ENCODE peak calls at places on chromosome 9, in six cellular contexts. One of them, this sample, is unnamed.
A peak's percentile ranks its signal among the peaks of the same experiment; 100 is the strongest.

GRCh38 chr9:91302831-91303230 is 58.9 kb downstream of the AUH start:
- ATAC-seq in activated naive CD4-positive, alpha-beta T cell treated with anti-CD3 and anti-CD28 coated beads, Interleukin-2, amount 50 U/mL, for 72 hours: no peak
- ATAC-seq in left lung: peak; percentile 77
- ATAC-seq in aorta: peak; percentile 72
- ATAC-seq in activated naive CD8-positive, alpha-beta T cell treated with anti-CD3 and anti-CD28 coated beads, Interleukin-2, amount 50 U/mL, for 24 hours: no peak
- ATAC-seq in psoas muscle: peak; percentile 81
- ATAC-seq in this sample: peak; percentile 66

GRCh38 chr9:93669958-93670207 is 93.5 kb downstream of the PHF2 start:
- ATAC-seq in activated naive CD4-positive, alpha-beta T cell treated with anti-CD3 and anti-CD28 coated beads, Interleukin-2, amount 50 U/mL, for 72 hours: no peak
- ATAC-seq in left lung: no peak
- ATAC-seq in aorta: no peak
- ATAC-seq in activated naive CD8-positive, alpha-beta T cell treated with anti-CD3 and anti-CD28 coated beads, Interleukin-2, amount 50 U/mL, for 24 hours: no peak
- ATAC-seq in psoas muscle: no peak
- ATAC-seq in this sample: no peak

GRCh38 chr9:33620738-33621439 is 96.8 kb downstream of the ANKRD18B start:
- ATAC-seq in activated naive CD4-positive, alpha-beta T cell treated with anti-CD3 and anti-CD28 coated beads, Interleukin-2, amount 50 U/mL, for 72 hours: no peak
- ATAC-seq in left lung: peak; percentile 60
- ATAC-seq in aorta: no peak
- ATAC-seq in activated naive CD8-positive, alpha-beta T cell treated with anti-CD3 and anti-CD28 coated beads, Interleukin-2, amount 50 U/mL, for 24 hours: no peak
- ATAC-seq in psoas muscle: peak; percentile 80
- ATAC-seq in this sample: peak; percentile 40

GRCh38 chr9:8823131-8823895 is 1023.7 kb upstream of the DMAC1 start:
- ATAC-seq in activated naive CD4-positive, alpha-beta T cell treated with anti-CD3 and anti-CD28 coated beads, Interleukin-2, amount 50 U/mL, for 72 hours: no peak
- ATAC-seq in left lung: no peak
- ATAC-seq in aorta: no peak
- ATAC-seq in activated naive CD8-positive, alpha-beta T cell treated with anti-CD3 and anti-CD28 coated beads, Interleukin-2, amount 50 U/mL, for 24 hours: no peak
- ATAC-seq in psoas muscle: no peak
- ATAC-seq in this sample: no peak

GRCh38 chr9:127919253-127919815 is 2.5 kb upstream of the ST6GALNAC4 start:
- ATAC-seq in activated naive CD4-positive, alpha-beta T cell treated with anti-CD3 and anti-CD28 coated beads, Interleukin-2, amount 50 U/mL, for 72 hours: peak; percentile 35
- ATAC-seq in left lung: peak; percentile 60
- ATAC-seq in aorta: peak; percentile 27
- ATAC-seq in activated naive CD8-positive, alpha-beta T cell treated with anti-CD3 and anti-CD28 coated beads, Interleukin-2, amount 50 U/mL, for 24 hours: peak; percentile 22
- ATAC-seq in psoas muscle: no peak
- ATAC-seq in this sample: peak; percentile 83

GRCh38 chr9:125902224-125902623 is 155.1 kb downstream of the PBX3 start:
- ATAC-seq in activated naive CD4-positive, alpha-beta T cell treated with anti-CD3 and anti-CD28 coated beads, Interleukin-2, amount 50 U/mL, for 72 hours: no peak
- ATAC-seq in left lung: no peak
- ATAC-seq in aorta: no peak
- ATAC-seq in activated naive CD8-positive, alpha-beta T cell treated with anti-CD3 and anti-CD28 coated beads, Interleukin-2, amount 50 U/mL, for 24 hours: no peak
- ATAC-seq in psoas muscle: no peak
- ATAC-seq in this sample: no peak

GRCh38 chr9:89710689-89711088 is 105.9 kb downstream of the GADD45G start:
- ATAC-seq in activated naive CD4-positive, alpha-beta T cell treated with anti-CD3 and anti-CD28 coated beads, Interleukin-2, amount 50 U/mL, for 72 hours: no peak
- ATAC-seq in left lung: peak; percentile 54
- ATAC-seq in aorta: peak; percentile 27
- ATAC-seq in activated naive CD8-positive, alpha-beta T cell treated with anti-CD3 and anti-CD28 coated beads, Interleukin-2, amount 50 U/mL, for 24 hours: no peak
- ATAC-seq in psoas muscle: no peak
- ATAC-seq in this sample: peak; percentile 48

GRCh38 chr9:6449086-6449485 is 36.1 kb downstream of the UHRF2 start:
- ATAC-seq in activated naive CD4-positive, alpha-beta T cell treated with anti-CD3 and anti-CD28 coated beads, Interleukin-2, amount 50 U/mL, for 72 hours: no peak
- ATAC-seq in left lung: no peak
- ATAC-seq in aorta: no peak
- ATAC-seq in activated naive CD8-positive, alpha-beta T cell treated with anti-CD3 and anti-CD28 coated beads, Interleukin-2, amount 50 U/mL, for 24 hours: no peak
- ATAC-seq in psoas muscle: no peak
- ATAC-seq in this sample: no peak

GRCh38 chr9:36086442-36086841 is 49.7 kb downstream of the RECK start:
- ATAC-seq in activated naive CD4-positive, alpha-beta T cell treated with anti-CD3 and anti-CD28 coated beads, Interleukin-2, amount 50 U/mL, for 72 hours: no peak
- ATAC-seq in left lung: no peak
- ATAC-seq in aorta: no peak
- ATAC-seq in activated naive CD8-positive, alpha-beta T cell treated with anti-CD3 and anti-CD28 coated beads, Interleukin-2, amount 50 U/mL, for 24 hours: no peak
- ATAC-seq in psoas muscle: no peak
- ATAC-seq in this sample: no peak

GRCh38 chr9:131254107-131254491 is 22.2 kb downstream of the FAM78A start:
- ATAC-seq in activated naive CD4-positive, alpha-beta T cell treated with anti-CD3 and anti-CD28 coated beads, Interleukin-2, amount 50 U/mL, for 72 hours: no peak
- ATAC-seq in left lung: peak; percentile 30
- ATAC-seq in aorta: peak; percentile 13
- ATAC-seq in activated naive CD8-positive, alpha-beta T cell treated with anti-CD3 and anti-CD28 coated beads, Interleukin-2, amount 50 U/mL, for 24 hours: no peak
- ATAC-seq in psoas muscle: peak; percentile 81
- ATAC-seq in this sample: peak; percentile 40

GRCh38 chr9:86807577-86807976 is 139.7 kb downstream of the GAS1 start:
- ATAC-seq in activated naive CD4-positive, alpha-beta T cell treated with anti-CD3 and anti-CD28 coated beads, Interleukin-2, amount 50 U/mL, for 72 hours: no peak
- ATAC-seq in left lung: peak; percentile 33
- ATAC-seq in aorta: peak; percentile 59
- ATAC-seq in activated naive CD8-positive, alpha-beta T cell treated with anti-CD3 and anti-CD28 coated beads, Interleukin-2, amount 50 U/mL, for 24 hours: no peak
- ATAC-seq in psoas muscle: no peak
- ATAC-seq in this sample: peak; percentile 65

GRCh38 chr9:76424491-76424890 is 30.3 kb upstream of the RFK start:
- ATAC-seq in activated naive CD4-positive, alpha-beta T cell treated with anti-CD3 and anti-CD28 coated beads, Interleukin-2, amount 50 U/mL, for 72 hours: peak; percentile 93
- ATAC-seq in left lung: no peak
- ATAC-seq in aorta: no peak
- ATAC-seq in activated naive CD8-positive, alpha-beta T cell treated with anti-CD3 and anti-CD28 coated beads, Interleukin-2, amount 50 U/mL, for 24 hours: peak; percentile 90
- ATAC-seq in psoas muscle: no peak
- ATAC-seq in this sample: no peak

GRCh38 chr9:101498323-101498722 is 35.3 kb upstream of the RNF20 start:
- ATAC-seq in activated naive CD4-positive, alpha-beta T cell treated with anti-CD3 and anti-CD28 coated beads, Interleukin-2, amount 50 U/mL, for 72 hours: no peak
- ATAC-seq in left lung: no peak
- ATAC-seq in aorta: no peak
- ATAC-seq in activated naive CD8-positive, alpha-beta T cell treated with anti-CD3 and anti-CD28 coated beads, Interleukin-2, amount 50 U/mL, for 24 hours: no peak
- ATAC-seq in psoas muscle: no peak
- ATAC-seq in this sample: no peak

GRCh38 chr9:37939575-37940095 is 35.7 kb upstream of the SLC25A51 start:
- ATAC-seq in activated naive CD4-positive, alpha-beta T cell treated with anti-CD3 and anti-CD28 coated beads, Interleukin-2, amount 50 U/mL, for 72 hours: no peak
- ATAC-seq in left lung: no peak
- ATAC-seq in aorta: no peak
- ATAC-seq in activated naive CD8-positive, alpha-beta T cell treated with anti-CD3 and anti-CD28 coated beads, Interleukin-2, amount 50 U/mL, for 24 hours: no peak
- ATAC-seq in psoas muscle: no peak
- ATAC-seq in this sample: no peak

GRCh38 chr9:127874301-127875216 is 2.9 kb downstream of the AK1 start:
- ATAC-seq in activated naive CD4-positive, alpha-beta T cell treated with anti-CD3 and anti-CD28 coated beads, Interleukin-2, amount 50 U/mL, for 72 hours: no peak
- ATAC-seq in left lung: no peak
- ATAC-seq in aorta: no peak
- ATAC-seq in activated naive CD8-positive, alpha-beta T cell treated with anti-CD3 and anti-CD28 coated beads, Interleukin-2, amount 50 U/mL, for 24 hours: no peak
- ATAC-seq in psoas muscle: peak; percentile 21
- ATAC-seq in this sample: no peak

GRCh38 chr9:83651558-83651957 is 28.6 kb downstream of the IDNK start:
- ATAC-seq in activated naive CD4-positive, alpha-beta T cell treated with anti-CD3 and anti-CD28 coated beads, Interleukin-2, amount 50 U/mL, for 72 hours: no peak
- ATAC-seq in left lung: no peak
- ATAC-seq in aorta: no peak
- ATAC-seq in activated naive CD8-positive, alpha-beta T cell treated with anti-CD3 and anti-CD28 coated beads, Interleukin-2, amount 50 U/mL, for 24 hours: no peak
- ATAC-seq in psoas muscle: no peak
- ATAC-seq in this sample: no peak

GRCh38 chr9:137632432-137633161 is 13.8 kb downstream of the EHMT1 start:
- ATAC-seq in activated naive CD4-positive, alpha-beta T cell treated with anti-CD3 and anti-CD28 coated beads, Interleukin-2, amount 50 U/mL, for 72 hours: no peak
- ATAC-seq in left lung: peak; percentile 13
- ATAC-seq in aorta: peak; percentile 26
- ATAC-seq in activated naive CD8-positive, alpha-beta T cell treated with anti-CD3 and anti-CD28 coated beads, Interleukin-2, amount 50 U/mL, for 24 hours: no peak
- ATAC-seq in psoas muscle: peak; percentile 37
- ATAC-seq in this sample: no peak

GRCh38 chr9:21549251-21549765 is 67.2 kb upstream of the IFNE start:
- ATAC-seq in activated naive CD4-positive, alpha-beta T cell treated with anti-CD3 and anti-CD28 coated beads, Interleukin-2, amount 50 U/mL, for 72 hours: no peak
- ATAC-seq in left lung: peak; percentile 86
- ATAC-seq in aorta: peak; percentile 65
- ATAC-seq in activated naive CD8-positive, alpha-beta T cell treated with anti-CD3 and anti-CD28 coated beads, Interleukin-2, amount 50 U/mL, for 24 hours: peak; percentile 66
- ATAC-seq in psoas muscle: no peak
- ATAC-seq in this sample: no peak

GRCh38 chr9:87570000-87570834 is 72.5 kb downstream of the DAPK1 start:
- ATAC-seq in activated naive CD4-positive, alpha-beta T cell treated with anti-CD3 and anti-CD28 coated beads, Interleukin-2, amount 50 U/mL, for 72 hours: no peak
- ATAC-seq in left lung: peak; percentile 79
- ATAC-seq in aorta: no peak
- ATAC-seq in activated naive CD8-positive, alpha-beta T cell treated with anti-CD3 and anti-CD28 coated beads, Interleukin-2, amount 50 U/mL, for 24 hours: no peak
- ATAC-seq in psoas muscle: no peak
- ATAC-seq in this sample: no peak

GRCh38 chr9:16207161-16207560 is 654.3 kb downstream of the CCDC171 start:
- ATAC-seq in activated naive CD4-positive, alpha-beta T cell treated with anti-CD3 and anti-CD28 coated beads, Interleukin-2, amount 50 U/mL, for 72 hours: peak; percentile 58
- ATAC-seq in left lung: no peak
- ATAC-seq in aorta: peak; percentile 52
- ATAC-seq in activated naive CD8-positive, alpha-beta T cell treated with anti-CD3 and anti-CD28 coated beads, Interleukin-2, amount 50 U/mL, for 24 hours: peak; percentile 65
- ATAC-seq in psoas muscle: peak; percentile 58
- ATAC-seq in this sample: peak; percentile 55

GRCh38 chr9:110802416-110803035 is 133.9 kb downstream of the MUSK start:
- ATAC-seq in activated naive CD4-positive, alpha-beta T cell treated with anti-CD3 and anti-CD28 coated beads, Interleukin-2, amount 50 U/mL, for 72 hours: no peak
- ATAC-seq in left lung: peak; percentile 54
- ATAC-seq in aorta: peak; percentile 36
- ATAC-seq in activated naive CD8-positive, alpha-beta T cell treated with anti-CD3 and anti-CD28 coated beads, Interleukin-2, amount 50 U/mL, for 24 hours: no peak
- ATAC-seq in psoas muscle: no peak
- ATAC-seq in this sample: peak; percentile 67

GRCh38 chr9:84501587-84501986 is 161.0 kb upstream of the SLC28A3 start:
- ATAC-seq in activated naive CD4-positive, alpha-beta T cell treated with anti-CD3 and anti-CD28 coated beads, Interleukin-2, amount 50 U/mL, for 72 hours: no peak
- ATAC-seq in left lung: no peak
- ATAC-seq in aorta: peak; percentile 40
- ATAC-seq in activated naive CD8-positive, alpha-beta T cell treated with anti-CD3 and anti-CD28 coated beads, Interleukin-2, amount 50 U/mL, for 24 hours: no peak
- ATAC-seq in psoas muscle: no peak
- ATAC-seq in this sample: no peak

GRCh38 chr9:71896762-71897161 is 14.2 kb downstream of the ABHD17B start:
- ATAC-seq in activated naive CD4-positive, alpha-beta T cell treated with anti-CD3 and anti-CD28 coated beads, Interleukin-2, amount 50 U/mL, for 72 hours: no peak
- ATAC-seq in left lung: no peak
- ATAC-seq in aorta: no peak
- ATAC-seq in activated naive CD8-positive, alpha-beta T cell treated with anti-CD3 and anti-CD28 coated beads, Interleukin-2, amount 50 U/mL, for 24 hours: no peak
- ATAC-seq in psoas muscle: no peak
- ATAC-seq in this sample: no peak

This sample was measured in gastroesophageal sphincter.